ENCODE peak calls at places on chromosomes 5 and 9, in seven cellular contexts. V, M, X, I, G, U and P are unnamed samples.

GRCh38 chr9:107492381-107492780 is 2.8 kb upstream of the KLF4 start:
- DNase-seq in V (no peak), M (no peak), X (no peak), I (no peak), G (no peak), U (no peak), P (no peak)

GRCh38 chr9:93501406-93501805 is 48.0 kb upstream of the FAM120AOS start:
- DNase-seq in V (no peak), M (no peak), X (no peak), I (peak; percentile 1), G (no peak), U (peak; percentile 25), P (no peak)

GRCh38 chr9:134283111-134283515 is 43.1 kb upstream of the RXRA start:
- DNase-seq in V (peak; percentile 89), M (no peak), X (peak; percentile 61), I (peak; percentile 27), G (no peak), U (peak; percentile 25), P (peak; percentile 29)

GRCh38 chr5:33491941-33492340 is 51.2 kb downstream of the TARS1 start:
- DNase-seq in V (no peak), M (no peak), X (no peak), I (no peak), G (no peak), U (no peak), P (no peak)

GRCh38 chr5:179154991-179155955 is 95.1 kb downstream of the ZNF354C start:
- DNase-seq in V (no peak), M (no peak), X (peak; percentile 15), I (no peak), G (peak; percentile 35), U (no peak), P (no peak)

GRCh38 chr5:134106991-134107701 is 7.3 kb upstream of the TCF7 start:
- DNase-seq in V (peak; percentile 42), M (no peak), X (no peak), I (no peak), G (no peak), U (no peak), P (no peak)

GRCh38 chr9:130444565-130445221 is at the start of gene ASS1:
- DNase-seq in V (peak; percentile 82), M (peak; percentile 81), X (peak; percentile 55), I (no peak), G (peak; percentile 89), U (peak; percentile 14), P (no peak)

GRCh38 chr5:14066326-14066725 is 76.8 kb upstream of the TRIO start:
- DNase-seq in V (no peak), M (no peak), X (no peak), I (no peak), G (no peak), U (no peak), P (no peak)

GRCh38 chr5:68046445-68046844 is 169.1 kb upstream of the PIK3R1 start:
- DNase-seq in V (no peak), M (no peak), X (peak; percentile 42), I (peak; percentile 95), G (no peak), U (peak; percentile 51), P (peak; percentile 87)

GRCh38 chr5:95042040-95042439 is 242.9 kb downstream of the MCTP1 start:
- DNase-seq in V (no peak), M (no peak), X (no peak), I (no peak), G (no peak), U (no peak), P (no peak)

GRCh38 chr5:137374110-137374853 is 124.8 kb downstream of the SPOCK1 start:
- DNase-seq in V (no peak), M (no peak), X (no peak), I (no peak), G (no peak), U (no peak), P (no peak)

GRCh38 chr5:88870280-88870679 is 12.7 kb downstream of the MEF2C start:
- DNase-seq in V (no peak), M (no peak), X (no peak), I (no peak), G (no peak), U (no peak), P (no peak)

GRCh38 chr9:36479086-36479485 is 79.0 kb upstream of the RNF38 start:
- DNase-seq in V (no peak), M (no peak), X (no peak), I (no peak), G (no peak), U (no peak), P (no peak)

GRCh38 chr9:95696701-95697100 is 178.8 kb upstream of the ERCC6L2 start:
- DNase-seq in V (no peak), M (no peak), X (no peak), I (no peak), G (no peak), U (no peak), P (no peak)

GRCh38 chr9:134558124-134558805 is 83.3 kb upstream of the COL5A1 start:
- DNase-seq in V (peak; percentile 10), M (no peak), X (no peak), I (no peak), G (peak; percentile 16), U (no peak), P (no peak)

GRCh38 chr5:1035421-1036405 is 27.1 kb downstream of the NKD2 start:
- DNase-seq in V (peak; percentile 50), M (no peak), X (no peak), I (no peak), G (peak; percentile 34), U (no peak), P (no peak)

GRCh38 chr9:2018162-2018643 is 3.1 kb downstream of the SMARCA2 start:
- DNase-seq in V (no peak), M (no peak), X (no peak), I (peak; percentile 2), G (no peak), U (no peak), P (no peak)

GRCh38 chr9:7560669-7561305 is 238.8 kb downstream of the DMAC1 start:
- DNase-seq in V (no peak), M (no peak), X (no peak), I (no peak), G (no peak), U (no peak), P (no peak)

GRCh38 chr9:126498331-126498730 is 115.4 kb upstream of the LMX1B start:
- DNase-seq in V (no peak), M (no peak), X (no peak), I (no peak), G (peak; percentile 44), U (no peak), P (no peak)

GRCh38 chr9:21362287-21362686 is 5.6 kb downstream of the IFNA13 start:
- DNase-seq in V (no peak), M (no peak), X (no peak), I (no peak), G (no peak), U (no peak), P (no peak)

GRCh38 chr5:167549763-167550162 is 741.7 kb upstream of the WWC1 start:
- DNase-seq in V (no peak), M (no peak), X (no peak), I (no peak), G (no peak), U (no peak), P (no peak)

GRCh38 chr5:172334641-172335040 is 51.1 kb upstream of the UBTD2 start:
- DNase-seq in V (no peak), M (no peak), X (no peak), I (no peak), G (no peak), U (no peak), P (no peak)

GRCh38 chr5:172335721-172336120 is 52.2 kb upstream of the UBTD2 start:
- DNase-seq in V (no peak), M (no peak), X (no peak), I (no peak), G (no peak), U (no peak), P (no peak)

GRCh38 chr5:172336666-172337310 is 53.2 kb upstream of the UBTD2 start:
- DNase-seq in V (no peak), M (no peak), X (no peak), I (no peak), G (no peak), U (no peak), P (no peak)

GRCh38 chr5:172334196-172334595 is 50.6 kb upstream of the UBTD2 start:
- DNase-seq in V (no peak), M (no peak), X (no peak), I (no peak), G (no peak), U (no peak), P (no peak)

DNA sequence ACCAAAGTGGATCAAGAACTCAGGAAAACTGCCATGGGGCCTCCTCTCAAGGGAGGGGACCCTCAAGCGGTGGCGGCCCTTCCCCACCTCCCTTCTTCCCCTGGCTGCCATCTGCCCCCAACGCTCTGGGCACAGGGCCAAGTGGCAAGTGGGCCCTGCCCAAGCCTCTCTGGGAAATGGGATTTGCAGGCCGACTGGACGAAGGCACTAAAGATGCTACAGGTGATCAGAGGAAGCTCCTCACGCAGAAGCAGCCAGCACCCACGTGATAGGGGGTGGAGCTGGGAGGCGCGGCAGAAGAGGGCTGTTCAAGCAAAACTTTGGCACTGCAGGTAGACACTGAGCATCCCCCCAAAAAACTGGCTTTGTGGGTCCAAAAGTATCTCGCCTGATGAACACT is 52.7 kb upstream of the UBTD2 start:
- DNase-seq in V (no peak), M (no peak), X (no peak), I (no peak), G (no peak), U (no peak), P (no peak)
- H3K27ac ChIP-seq in V (no peak overlapping the region), M (no peak overlapping the region), X (no peak overlapping the region), I (no peak overlapping the region), G (no peak overlapping the region), U (no peak overlapping the region), P (no peak overlapping the region)

GRCh38 chr9:68963416-68963815 is 50.5 kb downstream of the PRKACG start:
- DNase-seq in V (no peak), M (no peak), X (no peak), I (no peak), G (no peak), U (no peak), P (no peak)
- H3K27ac ChIP-seq in V (no peak overlapping the region), M (no peak overlapping the region), X (no peak overlapping the region), I (no peak overlapping the region), G (no peak overlapping the region), U (no peak overlapping the region), P (no peak overlapping the region)

DNA sequence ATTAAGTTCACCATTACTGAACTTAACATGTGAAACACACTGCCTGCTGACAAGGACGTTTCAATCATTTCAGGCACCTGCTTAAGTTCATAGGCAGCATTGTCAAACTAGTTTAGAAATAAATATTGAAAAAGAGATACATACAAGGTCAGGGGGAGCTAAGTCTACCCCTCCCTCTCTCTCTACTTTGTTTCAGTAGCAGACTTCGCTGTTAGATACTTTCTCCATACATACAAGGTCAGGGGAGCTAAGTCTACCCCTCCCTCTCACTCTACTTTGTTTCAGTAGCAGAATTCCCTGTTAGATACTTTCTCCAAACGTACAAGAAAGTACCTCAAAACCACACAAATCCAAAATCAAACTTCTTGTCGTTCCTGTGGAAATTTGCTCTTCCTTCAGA is 387.4 kb upstream of the PDE4D start:
- DNase-seq in V (no peak), M (no peak), X (no peak), I (no peak), G (no peak), U (no peak), P (no peak)
- H3K27ac ChIP-seq in V (no peak overlapping the region), M (no peak overlapping the region), X (no peak overlapping the region), I (no peak overlapping the region), G (no peak overlapping the region), U (no peak overlapping the region), P (no peak overlapping the region)

DNA sequence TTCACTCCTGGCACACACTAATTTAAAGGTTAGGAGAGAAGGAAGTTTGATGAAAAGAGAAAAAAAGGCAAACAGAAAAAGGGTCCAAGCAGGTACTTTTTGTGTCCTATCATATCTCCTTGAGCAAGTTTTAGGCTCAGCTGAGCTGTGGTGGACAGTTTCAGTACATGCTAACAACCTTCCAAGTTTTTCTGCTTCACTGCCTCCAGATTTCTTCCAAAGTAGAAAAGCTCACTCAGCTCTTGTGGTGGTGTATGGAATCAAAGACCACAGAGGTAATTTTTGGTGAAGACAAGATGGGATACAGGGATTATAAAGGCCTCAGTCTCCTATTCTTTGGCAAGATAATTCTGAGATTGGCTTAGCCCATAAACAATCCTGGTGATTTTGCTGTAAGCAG is 921.8 kb downstream of the NR2F1-AS1 start:
- DNase-seq in V (no peak), M (no peak), X (no peak), I (no peak), G (no peak), U (no peak), P (no peak)
- H3K27ac ChIP-seq in V (no peak overlapping the region), M (no peak overlapping the region), X (no peak overlapping the region), I (no peak overlapping the region), G (no peak overlapping the region), U (no peak overlapping the region), P (no peak overlapping the region)